ENCODE peak calls at places on chromosome 20, in seven cellular contexts. One of them, this sample, is unnamed.

GRCh38 chr20:50959543-50960126 is 1.0 kb downstream of the MOCS3 start:
- DNase-seq in GM10248: no peak
- DNase-seq in transverse colon: no peak
- DNase-seq in pancreas: no peak
- DNase-seq in ascending aorta: no peak
- DNase-seq in cardiac muscle cell: no peak
- DNase-seq in HFFc6: no peak
- DNase-seq in this sample: peak; percentile 20

GRCh38 chr20:23368316-23369110 is 6.5 kb downstream of the GZF1 start:
- DNase-seq in GM10248: no peak
- DNase-seq in transverse colon: no peak
- DNase-seq in pancreas: no peak
- DNase-seq in ascending aorta: no peak
- DNase-seq in cardiac muscle cell: peak; percentile 38
- DNase-seq in HFFc6: no peak
- DNase-seq in this sample: no peak

GRCh38 chr20:31573555-31574295 is 31.4 kb upstream of the ID1 start:
- DNase-seq in GM10248: no peak
- DNase-seq in transverse colon: peak; percentile 31
- DNase-seq in pancreas: no peak
- DNase-seq in ascending aorta: no peak
- DNase-seq in cardiac muscle cell: no peak
- DNase-seq in HFFc6: no peak
- DNase-seq in this sample: no peak

GRCh38 chr20:63709149-63709527 is 1.3 kb downstream of the ZGPAT start:
- DNase-seq in GM10248: peak; percentile 4
- DNase-seq in transverse colon: no peak
- DNase-seq in pancreas: no peak
- DNase-seq in ascending aorta: no peak
- DNase-seq in cardiac muscle cell: no peak
- DNase-seq in HFFc6: no peak
- DNase-seq in this sample: no peak

GRCh38 chr20:38790210-38791053 is 15.1 kb upstream of the PPP1R16B start:
- DNase-seq in GM10248: no peak
- DNase-seq in transverse colon: no peak
- DNase-seq in pancreas: no peak
- DNase-seq in ascending aorta: no peak
- DNase-seq in cardiac muscle cell: peak; percentile 66
- DNase-seq in HFFc6: no peak
- DNase-seq in this sample: peak; percentile 42

GRCh38 chr20:25237610-25238318 is 10.1 kb upstream of the PYGB start:
- DNase-seq in GM10248: peak; percentile 47
- DNase-seq in transverse colon: peak; percentile 51
- DNase-seq in pancreas: no peak
- DNase-seq in ascending aorta: peak; percentile 94
- DNase-seq in cardiac muscle cell: peak; percentile 99
- DNase-seq in HFFc6: peak; percentile 99
- DNase-seq in this sample: no peak

GRCh38 chr20:34579936-34580587 is 21.5 kb downstream of the MAP1LC3A start:
- DNase-seq in GM10248: peak; percentile 53
- DNase-seq in transverse colon: peak; percentile 76
- DNase-seq in pancreas: no peak
- DNase-seq in ascending aorta: peak; percentile 43
- DNase-seq in cardiac muscle cell: no peak
- DNase-seq in HFFc6: peak; percentile 50
- DNase-seq in this sample: no peak

GRCh38 chr20:4272225-4272624 is 256.9 kb upstream of the RNF24 start:
- DNase-seq in GM10248: no peak
- DNase-seq in transverse colon: no peak
- DNase-seq in pancreas: no peak
- DNase-seq in ascending aorta: no peak
- DNase-seq in cardiac muscle cell: no peak
- DNase-seq in HFFc6: no peak
- DNase-seq in this sample: no peak

GRCh38 chr20:44828640-44829039 is 18.3 kb upstream of the RIMS4 start:
- DNase-seq in GM10248: no peak
- DNase-seq in transverse colon: no peak
- DNase-seq in pancreas: no peak
- DNase-seq in ascending aorta: no peak
- DNase-seq in cardiac muscle cell: no peak
- DNase-seq in HFFc6: no peak
- DNase-seq in this sample: no peak

GRCh38 chr20:45372646-45373352 is 5.3 kb downstream of the TP53TG5 start:
- DNase-seq in GM10248: no peak
- DNase-seq in transverse colon: no peak
- DNase-seq in pancreas: peak; percentile 53
- DNase-seq in ascending aorta: peak; percentile 83
- DNase-seq in cardiac muscle cell: peak; percentile 27
- DNase-seq in HFFc6: no peak
- DNase-seq in this sample: no peak

GRCh38 chr20:23826541-23827018 is at the start of gene CST2:
- DNase-seq in GM10248: no peak
- DNase-seq in transverse colon: no peak
- DNase-seq in pancreas: no peak
- DNase-seq in ascending aorta: no peak
- DNase-seq in cardiac muscle cell: peak; percentile 21
- DNase-seq in HFFc6: no peak
- DNase-seq in this sample: peak; percentile 28

GRCh38 chr20:13006825-13007224 is 1.9 kb upstream of the SPTLC3 start:
- DNase-seq in GM10248: no peak
- DNase-seq in transverse colon: no peak
- DNase-seq in pancreas: no peak
- DNase-seq in ascending aorta: no peak
- DNase-seq in cardiac muscle cell: peak; percentile 24
- DNase-seq in HFFc6: no peak
- DNase-seq in this sample: no peak

GRCh38 chr20:63658749-63659187 is 656 bp downstream of the RTEL1 start:
- DNase-seq in GM10248: no peak
- DNase-seq in transverse colon: no peak
- DNase-seq in pancreas: no peak
- DNase-seq in ascending aorta: no peak
- DNase-seq in cardiac muscle cell: peak; percentile 67
- DNase-seq in HFFc6: peak; percentile 28
- DNase-seq in this sample: peak; percentile 58

DNA sequence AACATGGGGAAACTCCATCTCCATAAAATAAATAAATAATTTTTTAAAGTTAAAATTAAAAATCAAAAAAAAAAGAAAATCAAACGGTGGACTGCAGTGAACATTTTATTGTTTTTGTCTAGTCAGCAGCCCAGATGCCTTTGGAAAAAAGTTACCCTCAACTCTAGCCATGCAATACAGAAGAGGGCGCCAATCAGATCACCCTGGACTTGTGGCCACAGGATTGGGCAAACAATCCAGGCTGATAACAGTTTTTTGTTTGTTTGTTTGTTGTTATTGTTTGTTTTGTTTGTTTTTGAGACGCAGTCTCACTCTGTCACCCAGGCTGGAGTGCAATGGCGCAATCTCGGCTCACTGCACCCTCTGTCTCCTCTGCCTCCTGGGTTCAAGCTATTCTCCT is 30.5 kb upstream of the NELFCD start:
- DNase-seq in GM10248: no peak
- DNase-seq in transverse colon: no peak
- DNase-seq in pancreas: no peak
- DNase-seq in ascending aorta: no peak
- DNase-seq in cardiac muscle cell: no peak
- DNase-seq in HFFc6: no peak
- DNase-seq in this sample: no peak
- TF ChIP-seq CTCF in GM10248: no peak
- TF ChIP-seq CTCF in transverse colon: no peak
- TF ChIP-seq CTCF in pancreas: no peak
- TF ChIP-seq CTCF in ascending aorta: no peak
- TF ChIP-seq CTCF in cardiac muscle cell: no peak
- TF ChIP-seq CTCF in HFFc6: no peak
- TF ChIP-seq CTCF in this sample: no peak

GRCh38 chr20:36493013-36493800 is 48.1 kb upstream of the MYL9 start:
- DNase-seq in GM10248: peak; percentile 46
- DNase-seq in transverse colon: peak; percentile 26
- DNase-seq in pancreas: no peak
- DNase-seq in ascending aorta: no peak
- DNase-seq in cardiac muscle cell: no peak
- DNase-seq in HFFc6: no peak
- DNase-seq in this sample: no peak
- TF ChIP-seq CTCF in GM10248: peak; percentile 42
- TF ChIP-seq CTCF in transverse colon: peak; percentile 24
- TF ChIP-seq CTCF in pancreas: no peak
- TF ChIP-seq CTCF in ascending aorta: peak; percentile 18
- TF ChIP-seq CTCF in cardiac muscle cell: peak; percentile 20
- TF ChIP-seq CTCF in HFFc6: peak; percentile 70
- TF ChIP-seq CTCF in this sample: no peak

GRCh38 chr20:21125849-21126840 is at the start of gene KIZ:
- DNase-seq in GM10248: peak; percentile 98
- DNase-seq in transverse colon: peak; percentile 99
- DNase-seq in pancreas: peak; percentile 99
- DNase-seq in ascending aorta: peak; percentile 97
- DNase-seq in cardiac muscle cell: peak; percentile 98
- DNase-seq in HFFc6: peak; percentile 92
- DNase-seq in this sample: peak; percentile 99

GRCh38 chr20:21133917-21134622 is 8.2 kb downstream of the KIZ start:
- DNase-seq in GM10248: no peak
- DNase-seq in transverse colon: no peak
- DNase-seq in pancreas: no peak
- DNase-seq in ascending aorta: no peak
- DNase-seq in cardiac muscle cell: no peak
- DNase-seq in HFFc6: no peak
- DNase-seq in this sample: no peak

GRCh38 chr20:21133404-21133803 is 7.5 kb downstream of the KIZ start:
- DNase-seq in GM10248: no peak
- DNase-seq in transverse colon: no peak
- DNase-seq in pancreas: no peak
- DNase-seq in ascending aorta: no peak
- DNase-seq in cardiac muscle cell: no peak
- DNase-seq in HFFc6: no peak
- DNase-seq in this sample: no peak

GRCh38 chr20:21127201-21127981 is 1.5 kb downstream of the KIZ start:
- DNase-seq in GM10248: no peak
- DNase-seq in transverse colon: no peak
- DNase-seq in pancreas: no peak
- DNase-seq in ascending aorta: no peak
- DNase-seq in cardiac muscle cell: no peak
- DNase-seq in HFFc6: no peak
- DNase-seq in this sample: no peak

DNA sequence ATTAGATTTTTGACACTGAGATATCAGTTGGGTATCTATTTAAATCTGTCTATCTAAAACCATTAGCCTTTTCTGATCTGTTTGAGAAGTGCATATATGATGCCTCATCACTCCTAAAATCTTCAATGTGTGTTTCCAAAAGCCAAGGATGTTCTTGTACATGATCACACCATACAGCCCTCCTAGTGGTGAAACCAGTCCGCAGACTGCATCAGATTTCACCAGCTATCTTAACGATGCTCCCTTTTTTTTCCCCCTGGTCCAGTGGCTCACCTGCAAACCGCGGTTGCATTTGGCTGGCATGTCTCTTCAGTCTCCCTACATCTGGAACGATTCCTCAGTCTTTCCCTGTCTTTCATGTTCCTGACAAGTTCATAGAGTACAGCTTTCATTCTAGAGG is 4.0 kb downstream of the KIZ start:
- DNase-seq in GM10248: no peak
- DNase-seq in transverse colon: no peak
- DNase-seq in pancreas: no peak
- DNase-seq in ascending aorta: no peak
- DNase-seq in cardiac muscle cell: no peak
- DNase-seq in HFFc6: no peak
- DNase-seq in this sample: no peak
- TF ChIP-seq CTCF in GM10248: no peak
- TF ChIP-seq CTCF in transverse colon: no peak
- TF ChIP-seq CTCF in pancreas: no peak
- TF ChIP-seq CTCF in ascending aorta: no peak
- TF ChIP-seq CTCF in cardiac muscle cell: no peak
- TF ChIP-seq CTCF in HFFc6: peak; percentile 37
- TF ChIP-seq CTCF in this sample: no peak

GRCh38 chr20:309306-309840 is 12.0 kb downstream of the ZCCHC3 start:
- DNase-seq in GM10248: no peak
- DNase-seq in transverse colon: no peak
- DNase-seq in pancreas: no peak
- DNase-seq in ascending aorta: no peak
- DNase-seq in cardiac muscle cell: peak; percentile 53
- DNase-seq in HFFc6: no peak
- DNase-seq in this sample: no peak
- TF ChIP-seq CTCF in GM10248: no peak
- TF ChIP-seq CTCF in transverse colon: no peak
- TF ChIP-seq CTCF in pancreas: no peak
- TF ChIP-seq CTCF in ascending aorta: no peak
- TF ChIP-seq CTCF in cardiac muscle cell: no peak
- TF ChIP-seq CTCF in HFFc6: peak; percentile 9
- TF ChIP-seq CTCF in this sample: no peak

GRCh38 chr20:16749573-16749972 is 1.4 kb downstream of the OTOR start:
- DNase-seq in GM10248: no peak
- DNase-seq in transverse colon: no peak
- DNase-seq in pancreas: no peak
- DNase-seq in ascending aorta: no peak
- DNase-seq in cardiac muscle cell: no peak
- DNase-seq in HFFc6: no peak
- DNase-seq in this sample: peak; percentile 21
- TF ChIP-seq CTCF in GM10248: no peak
- TF ChIP-seq CTCF in transverse colon: no peak
- TF ChIP-seq CTCF in pancreas: no peak
- TF ChIP-seq CTCF in ascending aorta: no peak
- TF ChIP-seq CTCF in cardiac muscle cell: no peak
- TF ChIP-seq CTCF in HFFc6: peak; percentile 40
- TF ChIP-seq CTCF in this sample: peak; percentile 27

DNA sequence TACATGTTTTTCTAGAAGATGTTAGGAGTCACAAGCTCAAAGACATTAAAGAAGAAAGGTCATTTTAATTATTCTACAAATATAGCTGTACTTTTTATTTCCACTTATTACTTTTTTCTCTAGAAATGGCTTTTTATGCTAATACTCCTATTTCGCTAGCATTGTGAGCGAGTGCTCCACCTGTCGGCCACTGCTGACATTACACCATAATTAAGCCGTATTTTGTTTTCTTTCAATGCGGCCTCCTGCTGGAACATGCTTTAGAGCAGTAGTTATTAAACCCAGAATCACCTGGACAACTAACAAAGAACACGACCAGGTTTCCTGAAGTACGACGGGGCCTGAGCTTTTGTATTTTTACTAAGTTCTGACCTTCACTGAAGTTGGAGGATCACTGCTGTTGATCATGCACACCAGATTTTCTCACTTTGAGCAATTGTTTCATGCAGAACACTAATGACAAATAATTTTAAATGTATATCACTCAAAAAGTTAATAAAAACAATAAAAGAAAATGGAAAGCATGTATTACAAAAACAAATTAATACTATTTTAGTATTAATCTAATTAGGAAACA is 74.1 kb upstream of the PAK5 start:
- DNase-seq in GM10248: peak; percentile 24
- DNase-seq in transverse colon: peak; percentile 21
- DNase-seq in pancreas: peak; percentile 36
- DNase-seq in ascending aorta: peak; percentile 68
- DNase-seq in cardiac muscle cell: peak; percentile 59
- DNase-seq in HFFc6: peak; percentile 32
- DNase-seq in this sample: peak; percentile 62
- TF ChIP-seq CTCF in GM10248: peak; percentile 92
- TF ChIP-seq CTCF in transverse colon: peak; percentile 59
- TF ChIP-seq CTCF in pancreas: peak; percentile 74
- TF ChIP-seq CTCF in ascending aorta: peak; percentile 37
- TF ChIP-seq CTCF in cardiac muscle cell: peak; percentile 84
- TF ChIP-seq CTCF in HFFc6: peak; percentile 95
- TF ChIP-seq CTCF in this sample: peak; percentile 82